ENCODE peak calls at places on chromosomes 1 and 21, in seven cellular contexts. J, P, T, W, Z, U and R are unnamed samples.
A peak's percentile ranks its signal among the peaks of the same experiment; 100 is the strongest.

GRCh38 chr1:6577831-6578525 is 1.8 kb upstream of the ZBTB48 start:
- DNase-seq in Z (no peak), T (no peak), W (no peak), J (no peak), P (no peak), U (no peak), R (no peak)

GRCh38 chr1:16095447-16095846 is 22.0 kb upstream of the FAM131C start:
- DNase-seq in T (no peak), W (no peak), P (no peak), J (no peak), Z (no peak), U (no peak), R (no peak)

GRCh38 chr1:2528966-2529750 is 905 bp downstream of the HES5 start:
- DNase-seq in Z (no peak), T (no peak), P (no peak), U (no peak), W (peak; percentile 73), J (no peak), R (no peak)

GRCh38 chr1:53172751-53173498 is 23.7 kb upstream of the CPT2 start:
- DNase-seq in T (peak; percentile 61), Z (peak; percentile 74), W (no peak), P (no peak), J (no peak), U (peak; percentile 7), R (no peak)

GRCh38 chr21:16752109-16752508 is 760.7 kb upstream of the CXADR start:
- DNase-seq in W (no peak), J (no peak), U (no peak), T (no peak), Z (no peak), P (no peak), R (no peak)

GRCh38 chr1:101108123-101108522 is 82.5 kb upstream of the DPH5 start:
- DNase-seq in T (no peak), Z (no peak), W (no peak), U (no peak), J (no peak), P (no peak), R (no peak)

GRCh38 chr1:172638885-172639831 is 19.7 kb upstream of the FASLG start:
- DNase-seq in Z (peak; percentile 95), T (peak; percentile 72), P (no peak), W (no peak), U (no peak), J (no peak), R (no peak)

GRCh38 chr1:182444497-182444896 is 5.4 kb upstream of the RGSL1 start:
- DNase-seq in W (peak; percentile 29), Z (no peak), U (no peak), J (no peak), P (no peak), T (no peak), R (no peak)

GRCh38 chr1:232617237-232617636 is 12.7 kb downstream of the SIPA1L2 start:
- DNase-seq in J (no peak), W (no peak), Z (no peak), P (no peak), T (no peak), U (no peak), R (no peak)

GRCh38 chr1:197342044-197342565 is 74.1 kb downstream of the CRB1 start:
- DNase-seq in Z (peak; percentile 40), P (no peak), J (no peak), T (no peak), W (no peak), U (no peak), R (no peak)

GRCh38 chr1:48681476-48682305 is 95.0 kb downstream of the BEND5 start:
- DNase-seq in U (no peak), P (no peak), J (no peak), W (no peak), T (no peak), Z (no peak), R (peak; percentile 34)

GRCh38 chr1:34306568-34306967 is 129.9 kb downstream of the C1orf94 start:
- DNase-seq in U (no peak), T (no peak), P (no peak), W (no peak), J (no peak), Z (no peak), R (no peak)

GRCh38 chr1:52281518-52281917 is 84.5 kb downstream of the CC2D1B start:
- DNase-seq in W (no peak), U (no peak), P (no peak), J (no peak), T (no peak), Z (peak; percentile 15), R (no peak)

GRCh38 chr1:13725714-13726175 is 25.8 kb downstream of the PRDM2 start:
- DNase-seq in W (no peak), J (no peak), U (no peak), Z (peak; percentile 5), P (peak; percentile 49), T (no peak), R (no peak)

GRCh38 chr1:82445827-82446226 is 645.1 kb downstream of the ADGRL2 start:
- DNase-seq in W (no peak), J (no peak), P (no peak), U (no peak), T (no peak), Z (no peak), R (no peak)

GRCh38 chr1:159084867-159085266 is 8.3 kb upstream of the AIM2 start:
- DNase-seq in J (no peak), P (no peak), U (no peak), W (no peak), Z (no peak), T (no peak), R (no peak)